ENCODE peak calls at places on chromosomes 13 and 19, in five cellular contexts. P is GM23338, Z is AG04450, S is heart left ventricle, C is fibroblast of lung. W is an unnamed sample.

GRCh38 chr13:74891610-74892009 is 590.4 kb downstream of the TBC1D4 start:
- DNase-seq in S (no peak), P (no peak), C (peak), Z (peak), W (peak)

GRCh38 chr13:92074658-92075057 is 676.2 kb downstream of the GPC5 start:
- DNase-seq in P (peak), S (no peak), Z (no peak), C (no peak), W (peak)

GRCh38 chr19:19538077-19538764 is at the start of gene CILP2:
- DNase-seq in Z (no peak), S (no peak), C (no peak), P (peak), W (no peak)

GRCh38 chr13:98536729-98537128 is 40.2 kb downstream of the STK24 start:
- DNase-seq in Z (no peak), P (no peak), S (no peak), C (no peak), W (no peak)

GRCh38 chr13:93305886-93306285 is 79.3 kb downstream of the GPC6 start:
- DNase-seq in P (no peak), Z (no peak), S (no peak), C (peak), W (no peak)

GRCh38 chr19:33032218-33032781 is 32.4 kb downstream of the RHPN2 start:
- DNase-seq in C (no peak), P (peak), S (no peak), Z (no peak), W (no peak)

GRCh38 chr19:33261511-33262192 is 36.0 kb upstream of the SLC7A10 start:
- DNase-seq in Z (no peak), P (no peak), C (no peak), S (no peak), W (no peak)

GRCh38 chr19:12893582-12893981 is 2.6 kb downstream of the GCDH start:
- DNase-seq in P (no peak), Z (no peak), S (no peak), C (no peak), W (no peak)

GRCh38 chr13:113820813-113821651 is 42.8 kb downstream of the GAS6 start:
- DNase-seq in C (peak), P (no peak), S (peak), Z (peak), W (peak)

GRCh38 chr19:10096615-10096963 is 5.9 kb downstream of the ANGPTL6 start:
- DNase-seq in C (no peak), P (no peak), Z (no peak), S (peak), W (no peak)

GRCh38 chr19:2032296-2032941 is 16.9 kb upstream of the BTBD2 start:
- DNase-seq in C (peak), P (no peak), S (peak), Z (no peak), W (peak)

GRCh38 chr13:98022210-98022609 is 68.7 kb downstream of the IPO5 start:
- DNase-seq in C (peak), S (peak), P (no peak), Z (peak), W (no peak)

GRCh38 chr13:98411013-98411412 is 165.9 kb downstream of the STK24 start:
- DNase-seq in S (no peak), Z (no peak), C (no peak), P (no peak), W (no peak)

GRCh38 chr19:32910874-32911273 is 41.3 kb upstream of the SLC7A9 start:
- DNase-seq in C (no peak), P (no peak), S (no peak), Z (no peak), W (no peak)

GRCh38 chr13:79160818-79161217 is 245.2 kb downstream of the RBM26 start:
- DNase-seq in C (no peak), P (no peak), Z (no peak), S (no peak), W (no peak)

GRCh38 chr19:1469936-1470863 is 8.8 kb downstream of the C19orf25 start:
- DNase-seq in P (peak), C (no peak), S (peak), Z (no peak), W (no peak)

GRCh38 chr19:46654621-46655152 is 6.3 kb downstream of the DACT3 start:
- DNase-seq in P (peak), Z (no peak), C (no peak), S (no peak), W (no peak)

GRCh38 chr13:76980075-76980718 is 11.7 kb upstream of the CLN5 start:
- DNase-seq in P (peak), Z (peak), C (peak), S (peak), W (no peak)

GRCh38 chr13:22927008-22927393 is 253.8 kb upstream of the SGCG start:
- DNase-seq in P (peak), C (no peak), Z (no peak), S (no peak), W (no peak)

GRCh38 chr19:2933490-2933910 is 11.3 kb downstream of the ZNF77 start:
- DNase-seq in S (no peak), C (no peak), P (no peak), Z (no peak), W (no peak)

GRCh38 chr19:32558607-32559228 is 22.3 kb upstream of the PDCD5 start:
- DNase-seq in P (peak), S (no peak), C (no peak), Z (no peak), W (no peak)

GRCh38 chr19:1154731-1155351 is 19.2 kb downstream of the SBNO2 start:
- DNase-seq in Z (peak), S (peak), P (no peak), C (peak), W (no peak)

GRCh38 chr19:32497386-32497785 is 83.6 kb upstream of the PDCD5 start:
- DNase-seq in Z (no peak), C (no peak), P (no peak), S (no peak), W (no peak)

GRCh38 chr19:11224429-11224828 is 15.0 kb upstream of the ANGPTL8 start:
- DNase-seq in C (no peak), P (no peak), Z (no peak), S (no peak), W (no peak)

GRCh38 chr13:73421310-73421912 is 362.6 kb downstream of the KLF5 start:
- DNase-seq in Z (no peak), C (peak), P (no peak), S (no peak), W (peak)

GRCh38 chr13:35225582-35225981 is 250.9 kb downstream of the MAB21L1 start:
- DNase-seq in P (peak), Z (no peak), C (no peak), S (no peak), W (no peak)

GRCh38 chr19:2615782-2616181 is 86.7 kb downstream of the GNG7 start:
- DNase-seq in P (no peak), S (no peak), C (no peak), Z (no peak), W (no peak)

GRCh38 chr13:113562085-113562749 is 22.3 kb upstream of the TFDP1 start:
- DNase-seq in S (peak), C (peak), P (peak), Z (peak), W (no peak)

DNA sequence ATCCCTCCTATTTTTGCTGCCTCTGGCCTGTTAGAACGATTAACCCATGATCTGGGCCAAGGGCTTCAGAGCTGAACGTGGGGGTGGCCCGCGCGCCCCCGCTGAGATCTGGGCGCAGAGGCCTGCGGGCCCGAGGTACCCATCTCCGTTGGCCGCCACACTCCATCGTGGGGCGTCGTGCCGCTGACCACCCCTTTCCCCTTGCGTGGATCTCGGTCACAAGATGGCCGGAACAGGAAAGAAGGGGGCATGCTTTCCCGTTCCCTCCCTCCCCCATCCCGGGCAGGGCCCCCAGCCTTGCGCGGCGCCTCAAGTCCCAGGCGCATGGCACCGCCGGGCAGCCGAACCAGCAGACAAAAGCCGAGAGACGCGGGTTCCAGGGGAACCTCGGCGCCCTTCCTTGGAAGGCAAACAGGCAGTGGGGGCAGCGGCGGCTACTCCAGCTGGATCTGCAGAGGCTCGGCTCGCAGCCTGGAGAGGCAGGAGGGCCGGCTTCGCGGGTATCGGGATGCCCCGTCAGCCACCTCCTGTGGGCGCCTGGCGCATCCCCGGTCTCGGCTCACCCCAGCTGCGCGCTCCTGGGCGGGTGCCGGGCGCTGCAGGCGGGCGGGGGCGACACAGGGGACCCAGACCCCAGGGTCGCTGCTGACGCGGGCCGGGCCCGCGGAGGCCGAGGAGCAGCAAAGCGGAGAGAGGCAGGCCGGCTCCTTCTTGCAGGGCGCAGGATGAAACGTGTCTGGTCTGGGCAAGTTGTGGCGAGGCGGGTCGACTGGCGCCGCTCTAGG is 500 bp downstream of the DZIP1 start:
- DNase-seq in Z (no peak), S (peak), P (peak), C (peak), W (no peak)
- H3K4me3 ChIP-seq in Z (peak), S (peak), P (peak), C (peak), W (peak)

GRCh38 chr19:42226886-42227285 is 6.8 kb downstream of the ZNF526 start:
- DNase-seq in C (no peak), S (no peak), P (no peak), Z (no peak), W (no peak)

GRCh38 chr19:42225718-42226292 is 5.7 kb downstream of the ZNF526 start:
- DNase-seq in P (no peak), S (no peak), Z (no peak), C (no peak), W (no peak)

GRCh38 chr19:42228640-42229039 is 8.5 kb downstream of the ZNF526 start:
- DNase-seq in C (no peak), P (no peak), S (no peak), Z (no peak), W (no peak)

GRCh38 chr19:42229263-42229854 is 9.2 kb downstream of the ZNF526 start:
- DNase-seq in S (no peak), C (no peak), Z (no peak), P (no peak), W (no peak)

GRCh38 chr19:42224940-42225717 is 5.0 kb downstream of the ZNF526 start:
- DNase-seq in Z (no peak), S (no peak), C (no peak), P (no peak), W (no peak)
- TF ChIP-seq CTCF in Z (no peak), S (no peak), C (no peak), P (no peak), W (no peak)

GRCh38 chr13:108155185-108156106 is 59.9 kb downstream of the LIG4 start:
- DNase-seq in S (peak), C (peak), P (peak), Z (no peak), W (no peak)
- H3K4me3 ChIP-seq in S (no peak), C (no peak), P (no peak), Z (no peak), W (no peak)

GRCh38 chr13:110715395-110716234 is 2.1 kb downstream of the ING1 start:
- DNase-seq in Z (peak), P (peak), C (peak), S (peak), W (peak)

GRCh38 chr13:110713642-110713952 is at the start of gene ING1:
- DNase-seq in S (no peak), P (no peak), Z (no peak), C (no peak), W (no peak)

GRCh38 chr13:110716235-110716505 is 2.7 kb downstream of the ING1 start:
- DNase-seq in Z (no peak), S (no peak), P (peak), C (peak), W (no peak)

GRCh38 chr13:110713981-110714797 is 689 bp downstream of the ING1 start:
- DNase-seq in Z (no peak), P (peak), C (peak), S (peak), W (no peak)

GRCh38 chr13:110714798-110715394 is 1.4 kb downstream of the ING1 start:
- DNase-seq in P (peak), S (peak), Z (no peak), C (peak), W (no peak)
- TF ChIP-seq CTCF in P (peak), S (no peak), Z (no peak), C (peak), W (no peak)